ENCODE peak calls at places on chromosomes 5 and 9, in seven cellular contexts. H is K562, O is body of pancreas, B is epithelial cell of esophagus, T is kidney epithelial cell, V is cardiac fibroblast, W is heart right ventricle. C is an unnamed sample.

GRCh38 chr5:159765760-159766517 is 150.3 kb upstream of the ADRA1B start:
- DNase-seq in H (no peak), T (no peak), W (no peak), O (no peak), B (no peak), V (peak), C (peak)

GRCh38 chr9:12972608-12973589 is 198.1 kb downstream of the LURAP1L start:
- DNase-seq in T (no peak), O (peak), W (no peak), V (no peak), B (no peak), H (no peak), C (peak)

GRCh38 chr9:70485273-70485858 is 70.9 kb upstream of the KLF9 start:
- DNase-seq in V (no peak), B (no peak), W (peak), H (peak), O (no peak), T (no peak), C (peak)

GRCh38 chr9:135609366-135609955 is 29.9 kb downstream of the GLT6D1 start:
- DNase-seq in V (no peak), O (no peak), B (no peak), H (no peak), T (no peak), W (no peak), C (no peak)

GRCh38 chr9:32389365-32389764 is 4.9 kb downstream of the ACO1 start:
- DNase-seq in V (no peak), T (no peak), B (no peak), W (no peak), O (peak), H (no peak), C (no peak)

GRCh38 chr5:113382736-113383135 is 52.1 kb downstream of the TSSK1B start:
- DNase-seq in H (no peak), W (no peak), T (no peak), V (peak), B (peak), O (no peak), C (no peak)

GRCh38 chr5:81151546-81151945 is 81.6 kb upstream of the CKMT2 start:
- DNase-seq in T (no peak), O (no peak), W (no peak), V (peak), H (no peak), B (peak), C (peak)

GRCh38 chr5:91150189-91150588 is 232.9 kb downstream of the ARRDC3 start:
- DNase-seq in V (no peak), W (no peak), T (no peak), B (peak), H (no peak), O (no peak), C (no peak)

GRCh38 chr5:177194278-177194677 is 60.7 kb downstream of the NSD1 start:
- DNase-seq in O (no peak), T (peak), B (peak), W (no peak), H (no peak), V (peak), C (peak)

GRCh38 chr5:168362097-168362885 is 70.8 kb downstream of the WWC1 start:
- DNase-seq in O (peak), W (no peak), H (no peak), V (no peak), B (no peak), T (no peak), C (no peak)

GRCh38 chr5:62082370-62082778 is 223.6 kb upstream of the KIF2A start:
- DNase-seq in V (peak), W (no peak), H (no peak), O (no peak), B (peak), T (peak), C (peak)

GRCh38 chr9:112104901-112105300 is 70.2 kb downstream of the SUSD1 start:
- DNase-seq in V (no peak), B (no peak), T (no peak), H (no peak), O (no peak), W (no peak), C (no peak)

GRCh38 chr9:13718539-13718938 is 439.0 kb upstream of the MPDZ start:
- DNase-seq in W (no peak), B (peak), T (no peak), V (peak), O (no peak), H (no peak), C (no peak)

GRCh38 chr9:35562895-35563746 is 41.9 kb upstream of the TESK1 start:
- DNase-seq in B (peak), W (no peak), O (no peak), V (peak), T (no peak), H (no peak), C (no peak)

GRCh38 chr9:717722-718121 is 123.8 kb upstream of the DMRT1 start:
- DNase-seq in H (no peak), B (no peak), O (no peak), V (no peak), W (no peak), T (no peak), C (peak)

GRCh38 chr5:90560771-90561170 is 2.2 kb downstream of the ADGRV1 start:
- DNase-seq in B (peak), O (no peak), V (peak), T (no peak), W (no peak), H (no peak), C (no peak)

GRCh38 chr9:35696520-35697215 is 6.9 kb upstream of the TPM2 start:
- DNase-seq in O (peak), H (peak), V (peak), W (peak), B (peak), T (no peak), C (peak)

GRCh38 chr9:94498801-94499454 is 56.0 kb upstream of the PCAT7 start:
- DNase-seq in B (no peak), W (no peak), V (no peak), T (no peak), O (no peak), H (no peak), C (peak)

GRCh38 chr9:137172907-137173794 is 1.3 kb upstream of the TMEM210 start:
- DNase-seq in T (no peak), V (no peak), W (no peak), H (no peak), O (no peak), B (no peak), C (no peak)

GRCh38 chr9:136370687-136371530 is 2.6 kb downstream of the CARD9 start:
- DNase-seq in O (no peak), W (no peak), T (no peak), B (no peak), V (peak), H (no peak), C (no peak)

GRCh38 chr9:136799854-136800657 is 3.9 kb downstream of the CCDC183 start:
- DNase-seq in H (peak), O (peak), W (peak), B (peak), V (peak), T (peak), C (peak)

GRCh38 chr9:82443312-82443711 is 454.7 kb downstream of the SPATA31D1 start:
- DNase-seq in B (no peak), W (no peak), H (no peak), V (no peak), T (no peak), O (no peak), C (no peak)

GRCh38 chr5:28301676-28302075 is 1263.3 kb upstream of the CDH9 start:
- DNase-seq in W (no peak), V (peak), B (peak), O (no peak), T (peak), H (peak), C (peak)

GRCh38 chr5:76389513-76390154 is 13.5 kb upstream of the IQGAP2 start:
- DNase-seq in H (no peak), V (no peak), B (no peak), W (no peak), O (peak), T (no peak), C (no peak)

GRCh38 chr5:34657550-34657921 is 1.4 kb downstream of the RAI14 start:
- DNase-seq in W (no peak), V (peak), B (peak), H (no peak), T (no peak), O (peak), C (peak)

GRCh38 chr9:93304574-93305496 is 120.9 kb downstream of the WNK2 start:
- DNase-seq in O (peak), H (peak), B (peak), W (peak), T (no peak), V (peak), C (peak)

GRCh38 chr5:140351609-140352334 is 5.4 kb upstream of the HBEGF start:
- DNase-seq in W (no peak), H (peak), O (peak), T (no peak), V (peak), B (peak), C (peak)

GRCh38 chr5:42970636-42971559 is 69.2 kb downstream of the ANXA2R start:
- DNase-seq in H (peak), V (peak), B (no peak), W (peak), O (no peak), T (no peak), C (no peak)

GRCh38 chr9:106875548-106875947 is 12.6 kb downstream of the ZNF462 start:
- DNase-seq in H (no peak), O (no peak), V (peak), B (peak), W (no peak), T (no peak), C (no peak)

GRCh38 chr9:133306242-133307194 is 29.5 kb downstream of the SURF6 start:
- DNase-seq in V (no peak), O (no peak), B (no peak), T (no peak), W (no peak), H (peak), C (no peak)

GRCh38 chr9:14056235-14056930 is 257.6 kb downstream of the NFIB start:
- DNase-seq in O (no peak), H (peak), V (peak), B (no peak), T (no peak), W (no peak), C (peak)

GRCh38 chr9:10700266-10700665 is 87.5 kb upstream of the PTPRD start:
- DNase-seq in O (no peak), B (no peak), V (no peak), W (no peak), H (no peak), T (no peak), C (no peak)

GRCh38 chr5:173315495-173316352 is 12.5 kb downstream of the STC2 start:
- DNase-seq in H (peak), W (no peak), V (peak), B (peak), T (peak), O (peak), C (peak)
- H3K4me3 ChIP-seq in H (no peak), W (peak), V (no peak), B (no peak), T (no peak), O (no peak), C (peak)

GRCh38 chr9:26170224-26170623 is 492.0 kb upstream of the TUSC1 start:
- DNase-seq in O (no peak), V (peak), W (no peak), H (no peak), T (no peak), B (no peak), C (peak)

GRCh38 chr9:26175264-26175663 is 497.0 kb upstream of the TUSC1 start:
- DNase-seq in T (no peak), O (no peak), W (no peak), V (peak), H (no peak), B (no peak), C (peak)

GRCh38 chr9:26169684-26170083 is 491.4 kb upstream of the TUSC1 start:
- DNase-seq in H (no peak), V (peak), T (peak), W (no peak), B (peak), O (no peak), C (peak)

GRCh38 chr9:26176628-26177027 is 498.4 kb upstream of the TUSC1 start:
- DNase-seq in W (no peak), B (no peak), O (no peak), H (no peak), V (no peak), T (no peak), C (no peak)

DNA sequence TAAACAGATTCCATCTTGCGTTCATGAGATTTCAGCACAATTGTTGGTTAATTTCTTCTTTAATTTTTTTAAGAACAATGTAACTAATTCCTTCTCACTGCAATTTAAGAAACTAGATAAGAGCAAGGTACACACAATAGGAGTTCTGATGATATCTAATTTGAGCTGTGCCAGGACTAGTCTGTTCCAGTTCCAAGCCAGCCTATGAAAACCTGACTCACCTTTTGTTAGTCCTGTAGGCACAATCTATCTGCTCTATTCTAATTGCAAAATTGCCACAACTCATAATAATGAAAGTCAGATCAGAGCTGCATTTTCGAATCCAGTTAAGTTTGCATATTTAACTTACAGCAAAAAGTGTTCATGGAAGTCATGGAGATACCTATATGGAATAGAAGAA is 494.1 kb upstream of the TUSC1 start:
- DNase-seq in B (peak), V (no peak), W (no peak), H (no peak), O (no peak), T (no peak), C (no peak)
- TF ChIP-seq CTCF in B (no peak), V (no peak), W (no peak), H (no peak), O (no peak), T (no peak), C (no peak)

DNA sequence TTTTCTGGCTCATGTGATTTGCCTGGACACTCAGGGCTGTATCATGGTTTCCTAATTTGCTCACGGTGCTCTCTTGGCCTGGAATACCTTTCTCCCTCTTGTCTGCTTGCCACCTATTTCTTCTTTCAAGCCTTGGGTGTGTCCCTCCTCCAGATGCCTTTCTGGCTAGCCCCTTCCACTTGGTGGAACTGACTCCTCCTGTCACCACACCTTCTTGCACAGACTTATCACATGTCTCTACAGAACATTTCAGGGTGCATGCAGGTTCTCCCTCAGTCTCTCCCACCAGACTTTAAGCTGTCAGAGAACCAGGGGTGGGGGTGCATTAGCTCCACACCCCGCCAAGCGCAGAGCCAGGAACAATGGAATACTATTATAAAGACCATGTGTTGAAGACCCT is 1.9 kb downstream of the TBC1D2 start:
- DNase-seq in H (no peak), O (no peak), W (no peak), V (no peak), T (no peak), B (peak), C (no peak)
- H3K4me3 ChIP-seq in H (peak), O (no peak), W (no peak), V (no peak), T (peak), B (peak), C (peak)

GRCh38 chr9:128216781-128217553 is 13.8 kb downstream of the DNM1 start:
- DNase-seq in W (no peak), O (no peak), B (no peak), V (no peak), H (no peak), T (no peak), C (peak)
- TF ChIP-seq CTCF in W (no peak), O (no peak), B (no peak), V (no peak), H (no peak), T (no peak), C (no peak)

C was measured in fibroblast of villous mesenchyme.